ENCODE peak calls at places on chromosomes 16 and 17, in seven cellular contexts. B is GM12865, F is tibial artery, C is epithelial cell of esophagus, Q is psoas muscle, U is thoracic aorta, P is right lobe of liver. M is an unnamed sample.

GRCh38 chr16:89315791-89316581 is 98.5 kb downstream of the ZNF778 start:
- DNase-seq in B (peak; percentile 79), F (peak; percentile 37), C (peak; percentile 91), Q (no peak), U (no peak), P (no peak), M (peak; percentile 80)

GRCh38 chr17:55654821-55655220 is 67.8 kb downstream of the TMEM100 start:
- DNase-seq in B (no peak), F (no peak), C (no peak), Q (no peak), U (no peak), P (no peak), M (no peak)

GRCh38 chr17:2054262-2054739 is 602 bp upstream of the HIC1 start:
- DNase-seq in B (no peak), F (peak; percentile 60), C (peak; percentile 48), Q (no peak), U (no peak), P (no peak), M (peak; percentile 56)

GRCh38 chr16:29962344-29962994 is 590 bp downstream of the TMEM219 start:
- DNase-seq in B (no peak), F (peak; percentile 29), C (peak; percentile 10), Q (no peak), U (no peak), P (no peak), M (peak; percentile 57)

GRCh38 chr16:3171181-3171854 is 16.7 kb upstream of the OR1F1 start:
- DNase-seq in B (peak; percentile 72), F (no peak), C (peak; percentile 45), Q (no peak), U (no peak), P (no peak), M (no peak)

GRCh38 chr16:28063611-28064061 is at the start of gene GSG1L:
- DNase-seq in B (no peak), F (no peak), C (no peak), Q (no peak), U (no peak), P (no peak), M (no peak)

GRCh38 chr17:38702166-38702899 is 2.7 kb upstream of the MLLT6 start:
- DNase-seq in B (peak; percentile 93), F (peak; percentile 87), C (peak; percentile 89), Q (peak; percentile 92), U (peak; percentile 44), P (peak; percentile 92), M (peak; percentile 80)

GRCh38 chr16:21626659-21627277 is 25.6 kb downstream of the IGSF6 start:
- DNase-seq in B (no peak), F (peak; percentile 43), C (peak; percentile 94), Q (peak; percentile 26), U (no peak), P (no peak), M (peak; percentile 79)

GRCh38 chr16:89563639-89564392 is 3.3 kb downstream of the RPL13 start:
- DNase-seq in B (peak; percentile 29), F (no peak), C (no peak), Q (no peak), U (no peak), P (no peak), M (no peak)

DNA sequence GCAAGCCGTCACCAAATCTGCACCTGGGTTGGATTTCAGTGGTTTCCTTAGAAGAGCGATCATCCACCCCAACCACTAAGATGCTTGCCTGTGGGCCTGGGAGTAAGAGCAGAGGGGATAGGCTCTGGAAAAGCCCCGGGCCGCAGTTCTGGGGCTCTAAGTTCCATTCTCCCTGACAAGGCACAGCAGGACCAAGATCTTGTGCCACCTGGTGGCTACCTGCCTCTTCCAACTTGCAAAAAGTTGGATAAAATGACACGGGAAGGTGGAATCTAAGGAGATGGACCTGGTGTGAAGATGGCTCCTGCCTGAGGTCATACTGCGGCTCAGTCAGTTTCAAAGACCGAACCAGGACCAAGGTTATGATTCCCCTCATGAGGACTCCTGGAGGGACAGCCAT is 42.3 kb downstream of the ABCC12 start:
- DNase-seq in B (no peak), F (no peak), C (peak; percentile 41), Q (no peak), U (no peak), P (no peak), M (no peak)
- TF ChIP-seq CTCF in B (peak; percentile 5), F (no peak), C (peak; percentile 52), Q (no peak), U (no peak), P (no peak), M (no peak)

GRCh38 chr16:87853411-87854052 is 15.8 kb downstream of the SLC7A5 start:
- DNase-seq in B (peak; percentile 90), F (peak; percentile 97), C (peak; percentile 94), Q (peak; percentile 95), U (peak; percentile 88), P (peak; percentile 96), M (peak; percentile 91)
- H3K4me3 ChIP-seq in B (peak overlapping the region; percentile 29), F (peak overlapping the region; percentile 34), C (peak overlapping the region; percentile 10), Q (peak overlapping the region; percentile 69), U (peak overlapping the region; percentile 67), P (peak overlapping the region; percentile 3), M (peak overlapping the region; percentile 43)

GRCh38 chr17:34517406-34517805 is 62.0 kb upstream of the TMEM132E start:
- DNase-seq in B (no peak), F (no peak), C (no peak), Q (no peak), U (no peak), P (no peak), M (no peak)

DNA sequence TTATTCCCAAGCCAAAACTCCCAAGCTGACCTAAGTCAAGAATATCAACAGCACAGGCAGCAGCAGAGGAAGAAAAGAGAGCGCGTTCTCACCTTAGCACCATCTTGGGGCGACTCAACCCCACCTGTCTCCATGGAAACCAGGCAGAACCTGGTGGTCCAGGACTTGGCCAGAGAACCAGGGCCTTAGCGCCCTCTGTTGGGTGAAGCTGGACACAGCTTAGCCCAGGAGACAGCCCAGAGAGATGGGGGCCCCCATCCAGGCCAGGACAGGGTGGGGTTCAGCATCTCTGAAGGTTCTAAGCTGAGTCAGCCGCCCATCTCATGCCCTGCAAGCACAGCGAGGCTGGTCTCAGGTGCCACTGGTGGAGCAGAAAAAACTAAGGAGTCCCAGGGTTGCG is 60.1 kb upstream of the TMEM132E start:
- DNase-seq in B (peak; percentile 40), F (no peak), C (no peak), Q (no peak), U (no peak), P (no peak), M (no peak)
- TF ChIP-seq CTCF in B (peak; percentile 59), F (no peak), C (no peak), Q (no peak), U (no peak), P (peak; percentile 34), M (peak; percentile 39)

DNA sequence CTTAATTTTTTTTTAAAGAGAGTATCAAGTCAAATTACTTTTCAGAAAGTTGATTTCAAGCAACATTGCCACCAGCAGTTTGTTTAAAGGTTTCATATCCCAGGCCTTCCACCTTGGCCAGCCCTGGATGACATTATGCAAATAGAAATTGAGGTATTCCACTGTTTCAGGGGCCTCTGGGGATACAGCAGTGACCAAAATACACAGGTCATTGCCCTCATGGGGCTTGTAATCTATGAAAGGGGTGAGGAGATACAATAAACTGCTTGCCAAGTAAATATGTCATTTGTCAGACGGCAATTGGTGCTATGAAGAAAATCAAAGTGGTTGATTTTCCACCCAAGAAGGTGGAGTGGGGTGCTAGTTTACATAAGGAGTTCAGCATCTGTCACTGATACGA is 37.8 kb upstream of the TMC5 start:
- DNase-seq in B (no peak), F (no peak), C (no peak), Q (no peak), U (no peak), P (no peak), M (no peak)
- H3K4me3 ChIP-seq in B (no peak overlapping the region), F (no peak overlapping the region), C (no peak overlapping the region), Q (no peak overlapping the region), U (no peak overlapping the region), P (no peak overlapping the region), M (no peak overlapping the region)

GRCh38 chr16:4696172-4696904 is 3.0 kb downstream of the NUDT16L1 start:
- DNase-seq in B (no peak), F (peak; percentile 59), C (no peak), Q (peak; percentile 64), U (no peak), P (peak; percentile 51), M (peak; percentile 18)

GRCh38 chr16:4693296-4693955 is at the start of gene NUDT16L1:
- DNase-seq in B (peak; percentile 98), F (peak; percentile 96), C (peak; percentile 97), Q (peak; percentile 98), U (peak; percentile 77), P (peak; percentile 98), M (peak; percentile 94)

GRCh38 chr16:4693956-4694663 is 748 bp downstream of the NUDT16L1 start:
- DNase-seq in B (peak; percentile 55), F (no peak), C (peak; percentile 38), Q (peak; percentile 57), U (no peak), P (peak; percentile 69), M (peak; percentile 64)

GRCh38 chr16:4695473-4696171 is 2.3 kb downstream of the NUDT16L1 start:
- DNase-seq in B (no peak), F (no peak), C (no peak), Q (peak; percentile 19), U (no peak), P (no peak), M (no peak)

DNA sequence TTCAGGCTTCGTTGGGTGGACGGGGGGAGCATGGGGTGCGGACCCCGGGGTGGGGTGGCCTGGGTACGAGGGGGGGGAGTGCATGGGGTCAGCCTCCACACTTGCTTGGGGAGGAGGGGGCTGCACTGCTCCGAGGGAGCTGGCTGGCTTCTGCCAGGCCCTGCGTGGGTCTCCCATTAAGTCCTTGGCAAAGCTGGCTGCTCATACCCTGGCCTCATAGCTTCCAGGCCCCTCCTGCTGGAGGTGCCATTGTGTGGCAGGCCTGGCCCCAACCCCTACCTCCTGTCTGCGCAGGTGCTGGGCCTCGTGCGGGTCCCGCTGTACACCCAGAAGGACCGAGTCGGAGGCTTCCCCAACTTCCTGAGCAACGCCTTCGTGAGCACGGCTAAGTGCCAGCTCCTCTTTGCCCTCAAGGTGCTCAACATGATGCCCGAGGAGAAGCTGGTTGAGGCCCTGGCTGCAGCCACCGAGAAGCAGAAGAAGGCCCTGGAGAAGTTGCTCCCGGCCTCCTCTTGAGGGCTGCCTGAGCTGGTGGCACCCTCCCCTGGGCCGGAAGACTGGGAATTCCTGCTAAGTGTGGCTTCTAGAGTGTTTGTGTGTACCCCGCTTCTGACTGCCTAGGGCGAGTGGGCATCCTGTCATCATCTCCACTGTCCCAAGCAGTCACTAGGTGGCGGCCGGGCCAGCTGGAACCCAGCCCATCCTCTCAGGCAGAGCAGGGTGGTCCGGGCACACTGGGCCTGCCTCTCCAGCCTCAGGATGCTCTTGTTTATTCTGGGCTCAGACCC is 1.5 kb downstream of the NUDT16L1 start:
- DNase-seq in B (no peak), F (peak; percentile 54), C (no peak), Q (peak; percentile 56), U (no peak), P (peak; percentile 51), M (no peak)
- TF ChIP-seq CTCF in B (no peak), F (no peak), C (peak; percentile 15), Q (no peak), U (no peak), P (no peak), M (no peak)

DNA sequence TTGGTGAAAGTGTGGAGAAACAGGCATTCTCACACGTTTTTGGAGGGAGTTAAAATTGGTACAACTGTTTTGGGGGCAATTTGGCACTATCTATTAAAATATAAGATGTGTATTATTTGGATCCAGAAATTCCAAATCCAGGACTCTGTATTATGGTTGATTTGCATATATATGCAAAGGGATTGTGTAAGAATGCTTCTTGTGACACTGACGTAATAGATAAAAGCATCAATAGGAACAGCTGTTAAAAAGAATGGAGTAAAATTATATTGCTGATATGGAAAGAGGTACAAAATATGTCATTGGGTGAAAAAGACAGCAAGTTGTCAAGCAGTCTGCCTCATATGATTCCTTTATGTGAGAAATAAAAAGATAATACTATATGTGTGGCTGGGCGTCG is 17.3 kb downstream of the FA2H start:
- DNase-seq in B (no peak), F (no peak), C (no peak), Q (no peak), U (no peak), P (no peak), M (no peak)
- H3K4me3 ChIP-seq in B (no peak overlapping the region), F (no peak overlapping the region), C (no peak overlapping the region), Q (no peak overlapping the region), U (no peak overlapping the region), P (no peak overlapping the region), M (no peak overlapping the region)

GRCh38 chr17:42050360-42051012 is at the start of gene C17orf113:
- DNase-seq in B (peak; percentile 53), F (peak; percentile 36), C (peak; percentile 36), Q (peak; percentile 58), U (no peak), P (no peak), M (peak; percentile 22)
- TF ChIP-seq CTCF in B (peak; percentile 40), F (no peak), C (no peak), Q (peak; percentile 44), U (peak; percentile 36), P (peak; percentile 38), M (no peak)

M was measured in fibroblast of pulmonary artery.